ENCODE peak calls at places on chromosomes 13 and 19, in ten cellular contexts. K, U, N, G, V, O, B, X, H and F are unnamed samples.

GRCh38 chr19:2455481-2456300 is 1.1 kb downstream of the LMNB2 start:
- DNase-seq in U (no peak), N (no peak), K (no peak), B (no peak), O (peak), X (peak), G (no peak), V (no peak), H (peak), F (no peak)

GRCh38 chr13:95236774-95237173 is 64.5 kb downstream of the ABCC4 start:
- DNase-seq in N (no peak), U (no peak), O (no peak), V (no peak), G (no peak), B (no peak), H (no peak), K (no peak), X (no peak), F (no peak)

GRCh38 chr19:30226464-30227070 is 145.6 kb upstream of the ZNF536 start:
- DNase-seq in N (no peak), O (no peak), K (no peak), V (no peak), G (no peak), H (no peak), U (no peak), B (no peak), X (no peak), F (no peak)

GRCh38 chr19:49533551-49534488 is 6.0 kb downstream of the RCN3 start:
- DNase-seq in K (peak), O (peak), U (peak), X (peak), B (no peak), G (peak), H (peak), N (peak), V (no peak), F (no peak)

GRCh38 chr19:4284176-4284958 is 5.3 kb downstream of the SHD start:
- DNase-seq in N (no peak), V (no peak), O (no peak), U (no peak), X (peak), H (no peak), G (peak), B (no peak), K (no peak), F (no peak)

GRCh38 chr13:65724261-65724660 is 1505.9 kb downstream of the PCDH9 start:
- DNase-seq in K (peak), G (peak), X (no peak), H (no peak), V (peak), U (no peak), B (no peak), N (no peak), O (no peak), F (peak)

GRCh38 chr19:8573316-8573715 is 3.9 kb downstream of the MYO1F start:
- DNase-seq in G (no peak), V (no peak), X (no peak), K (no peak), N (no peak), U (no peak), H (no peak), B (no peak), O (no peak), F (no peak)

GRCh38 chr13:37995052-37995451 is 125.5 kb upstream of the TRPC4 start:
- DNase-seq in N (no peak), G (peak), O (no peak), V (peak), K (no peak), H (no peak), X (no peak), U (no peak), B (no peak), F (peak)

GRCh38 chr13:44218501-44219240 is 155.0 kb upstream of the SERP2 start:
- DNase-seq in V (no peak), K (peak), N (no peak), X (peak), U (peak), H (no peak), O (no peak), B (no peak), G (peak), F (no peak)

GRCh38 chr13:30957258-30957943 is 24.9 kb downstream of the TEX26 start:
- DNase-seq in H (no peak), X (no peak), N (no peak), G (no peak), K (no peak), O (no peak), U (no peak), B (no peak), V (no peak), F (no peak)

GRCh38 chr19:27746691-27747380 is 1466.1 kb downstream of the UQCRFS1 start:
- DNase-seq in X (peak), G (peak), N (no peak), B (no peak), U (peak), K (peak), O (no peak), H (peak), V (no peak), F (peak)

GRCh38 chr13:84894749-84895148 is 904.5 kb downstream of the SLITRK6 start:
- DNase-seq in V (no peak), N (no peak), X (no peak), O (no peak), U (no peak), H (no peak), G (no peak), K (no peak), B (no peak), F (no peak)

GRCh38 chr19:34457446-34457845 is 24.1 kb upstream of the WTIP start:
- DNase-seq in O (no peak), K (no peak), V (no peak), X (no peak), U (no peak), G (no peak), B (no peak), N (no peak), H (no peak), F (no peak)

GRCh38 chr13:105847532-105848295 is 687.7 kb downstream of the EFNB2 start:
- DNase-seq in H (no peak), G (no peak), U (no peak), K (no peak), V (no peak), X (no peak), B (no peak), O (no peak), N (no peak), F (peak)

GRCh38 chr19:52991484-52991883 is 22.2 kb upstream of the ERVV-1 start:
- DNase-seq in X (no peak), K (peak), V (no peak), B (peak), O (no peak), N (no peak), U (peak), G (peak), H (no peak), F (peak)

GRCh38 chr19:41426116-41426841 is 895 bp downstream of the B3GNT8 start:
- DNase-seq in O (no peak), V (no peak), B (no peak), K (no peak), G (no peak), U (peak), N (no peak), X (peak), H (peak), F (no peak)

GRCh38 chr19:36110487-36111199 is at the start of gene OVOL3:
- DNase-seq in K (no peak), U (no peak), N (no peak), V (no peak), X (no peak), O (no peak), G (no peak), B (no peak), H (no peak), F (no peak)

GRCh38 chr13:73687087-73687486 is 447.1 kb downstream of the KLF12 start:
- DNase-seq in K (no peak), N (no peak), U (no peak), V (no peak), X (no peak), H (no peak), G (no peak), B (no peak), O (no peak), F (no peak)

GRCh38 chr13:75458696-75459422 is 23.1 kb downstream of the TBC1D4 start:
- DNase-seq in N (no peak), V (no peak), X (peak), O (no peak), K (no peak), H (no peak), G (no peak), B (no peak), U (no peak), F (no peak)

GRCh38 chr13:27027086-27027667 is 144.4 kb downstream of the USP12 start:
- DNase-seq in O (no peak), H (no peak), V (no peak), K (no peak), U (peak), N (no peak), X (no peak), B (no peak), G (no peak), F (no peak)

GRCh38 chr19:35006342-35006998 is 6.3 kb downstream of the GRAMD1A start:
- DNase-seq in U (no peak), K (peak), H (no peak), B (no peak), O (no peak), G (peak), X (peak), V (peak), N (no peak), F (peak)

GRCh38 chr19:8208119-8208709 is 956 bp upstream of the CERS4 start:
- DNase-seq in X (no peak), O (no peak), B (no peak), V (no peak), N (no peak), H (no peak), U (no peak), K (no peak), G (no peak), F (no peak)

GRCh38 chr13:23673354-23673753 is 103.1 kb downstream of the TNFRSF19 start:
- DNase-seq in O (no peak), N (no peak), X (no peak), G (peak), H (no peak), K (peak), U (no peak), B (peak), V (peak), F (peak)

GRCh38 chr19:12346896-12347295 is 13.5 kb upstream of the ZNF563 start:
- DNase-seq in V (no peak), X (no peak), O (peak), K (no peak), H (no peak), B (no peak), U (no peak), G (no peak), N (no peak), F (no peak)

GRCh38 chr13:97344250-97345175 is 89.5 kb upstream of the RAP2A start:
- DNase-seq in B (peak), N (no peak), V (no peak), X (peak), H (peak), U (no peak), K (peak), G (peak), O (peak), F (no peak)

GRCh38 chr13:114027826-114028225 is 54.0 kb upstream of the C13orf46 start:
- DNase-seq in N (no peak), O (no peak), U (no peak), X (no peak), B (no peak), H (no peak), G (no peak), V (no peak), K (no peak), F (no peak)

GRCh38 chr13:113488283-113488682 is 2.2 kb downstream of the DCUN1D2 start:
- DNase-seq in H (no peak), G (no peak), U (no peak), N (no peak), K (no peak), X (no peak), B (no peak), V (no peak), O (no peak), F (no peak)

GRCh38 chr13:33931397-33931987 is 113.5 kb downstream of the RFC3 start:
- DNase-seq in G (peak), X (no peak), B (no peak), U (no peak), K (peak), O (no peak), V (no peak), N (no peak), H (no peak), F (peak)

GRCh38 chr13:77207943-77208342 is 119.0 kb downstream of the MYCBP2 start:
- DNase-seq in O (no peak), U (no peak), N (no peak), H (no peak), X (no peak), G (peak), B (no peak), K (peak), V (peak), F (peak)

GRCh38 chr19:58407658-58408151 is 744 bp upstream of the ZNF584 start:
- DNase-seq in X (no peak), V (no peak), H (peak), U (no peak), O (no peak), N (no peak), K (peak), B (no peak), G (no peak), F (no peak)

GRCh38 chr19:56107626-56108351 is 13.3 kb downstream of the ZNF787 start:
- DNase-seq in K (no peak), H (no peak), N (no peak), V (no peak), U (no peak), O (no peak), X (peak), B (no peak), G (no peak), F (no peak)

GRCh38 chr19:15595069-15595468 is 19.9 kb upstream of the CYP4F8 start:
- DNase-seq in B (no peak), G (no peak), V (no peak), X (no peak), O (no peak), H (no peak), N (no peak), K (peak), U (peak), F (no peak)

GRCh38 chr19:10566658-10567410 is 1.0 kb upstream of the KRI1 start:
- DNase-seq in O (peak), H (peak), V (no peak), U (no peak), G (no peak), X (peak), N (no peak), B (no peak), K (no peak), F (no peak)

GRCh38 chr13:98706446-98707110 is 45.9 kb downstream of the SLC15A1 start:
- DNase-seq in G (peak), O (no peak), H (no peak), V (no peak), U (no peak), X (no peak), N (no peak), B (no peak), K (no peak), F (peak)